ENCODE peak calls at places on chromosomes 3 and 15, in seven cellular contexts. One of them, this sample, is unnamed.
A peak's percentile ranks its signal among the peaks of the same experiment; 100 is the strongest.

GRCh38 chr3:143737065-143737464 is 111.2 kb downstream of the SLC9A9 start:
- DNase-seq in fibroblast of pulmonary artery: no peak
- DNase-seq in adrenal gland: no peak
- DNase-seq in lower lobe of right lung: no peak
- DNase-seq in stomach: no peak
- DNase-seq in GM12865: no peak
- DNase-seq in fibroblast of lung: no peak
- DNase-seq in this sample: no peak

GRCh38 chr15:60830479-60830878 is 351.5 kb upstream of the ICE2 start:
- DNase-seq in fibroblast of pulmonary artery: peak; percentile 25
- DNase-seq in adrenal gland: no peak
- DNase-seq in lower lobe of right lung: no peak
- DNase-seq in stomach: no peak
- DNase-seq in GM12865: no peak
- DNase-seq in fibroblast of lung: peak; percentile 14
- DNase-seq in this sample: peak; percentile 23

GRCh38 chr3:136671921-136672320 is 80.3 kb downstream of the STAG1 start:
- DNase-seq in fibroblast of pulmonary artery: peak; percentile 20
- DNase-seq in adrenal gland: no peak
- DNase-seq in lower lobe of right lung: no peak
- DNase-seq in stomach: no peak
- DNase-seq in GM12865: no peak
- DNase-seq in fibroblast of lung: peak; percentile 74
- DNase-seq in this sample: peak; percentile 40

GRCh38 chr3:4597204-4597985 is 104.2 kb downstream of the ITPR1 start:
- DNase-seq in fibroblast of pulmonary artery: no peak
- DNase-seq in adrenal gland: no peak
- DNase-seq in lower lobe of right lung: no peak
- DNase-seq in stomach: no peak
- DNase-seq in GM12865: no peak
- DNase-seq in fibroblast of lung: no peak
- DNase-seq in this sample: no peak

GRCh38 chr3:13495921-13496723 is 16.0 kb downstream of the HDAC11 start:
- DNase-seq in fibroblast of pulmonary artery: peak; percentile 89
- DNase-seq in adrenal gland: peak; percentile 82
- DNase-seq in lower lobe of right lung: peak; percentile 77
- DNase-seq in stomach: peak; percentile 86
- DNase-seq in GM12865: peak; percentile 75
- DNase-seq in fibroblast of lung: peak; percentile 66
- DNase-seq in this sample: peak; percentile 21

GRCh38 chr3:133058243-133058642 is 20.1 kb downstream of the TMEM108 start:
- DNase-seq in fibroblast of pulmonary artery: no peak
- DNase-seq in adrenal gland: no peak
- DNase-seq in lower lobe of right lung: no peak
- DNase-seq in stomach: no peak
- DNase-seq in GM12865: no peak
- DNase-seq in fibroblast of lung: no peak
- DNase-seq in this sample: no peak

GRCh38 chr15:78739996-78740903 is 71.0 kb downstream of the ADAMTS7 start:
- DNase-seq in fibroblast of pulmonary artery: peak; percentile 57
- DNase-seq in adrenal gland: peak; percentile 85
- DNase-seq in lower lobe of right lung: peak; percentile 72
- DNase-seq in stomach: peak; percentile 78
- DNase-seq in GM12865: peak; percentile 82
- DNase-seq in fibroblast of lung: no peak
- DNase-seq in this sample: no peak

GRCh38 chr15:40307421-40308165 is at the start of gene PLCB2:
- DNase-seq in fibroblast of pulmonary artery: no peak
- DNase-seq in adrenal gland: no peak
- DNase-seq in lower lobe of right lung: peak; percentile 76
- DNase-seq in stomach: no peak
- DNase-seq in GM12865: peak; percentile 76
- DNase-seq in fibroblast of lung: no peak
- DNase-seq in this sample: no peak

GRCh38 chr15:39770748-39771689 is 11.6 kb downstream of the FSIP1 start:
- DNase-seq in fibroblast of pulmonary artery: peak; percentile 61
- DNase-seq in adrenal gland: no peak
- DNase-seq in lower lobe of right lung: no peak
- DNase-seq in stomach: no peak
- DNase-seq in GM12865: no peak
- DNase-seq in fibroblast of lung: peak; percentile 87
- DNase-seq in this sample: peak; percentile 79

GRCh38 chr15:82789491-82789890 is 16.4 kb downstream of the FSD2 start:
- DNase-seq in fibroblast of pulmonary artery: no peak
- DNase-seq in adrenal gland: no peak
- DNase-seq in lower lobe of right lung: no peak
- DNase-seq in stomach: no peak
- DNase-seq in GM12865: no peak
- DNase-seq in fibroblast of lung: peak; percentile 20
- DNase-seq in this sample: no peak

GRCh38 chr3:126390201-126390600 is 4.5 kb upstream of the CFAP100 start:
- DNase-seq in fibroblast of pulmonary artery: no peak
- DNase-seq in adrenal gland: peak; percentile 20
- DNase-seq in lower lobe of right lung: no peak
- DNase-seq in stomach: peak; percentile 19
- DNase-seq in GM12865: no peak
- DNase-seq in fibroblast of lung: no peak
- DNase-seq in this sample: no peak

GRCh38 chr3:126391631-126392030 is 3.1 kb upstream of the CFAP100 start:
- DNase-seq in fibroblast of pulmonary artery: no peak
- DNase-seq in adrenal gland: no peak
- DNase-seq in lower lobe of right lung: no peak
- DNase-seq in stomach: peak; percentile 9
- DNase-seq in GM12865: no peak
- DNase-seq in fibroblast of lung: no peak
- DNase-seq in this sample: no peak

GRCh38 chr3:126389792-126390142 is 4.9 kb upstream of the CFAP100 start:
- DNase-seq in fibroblast of pulmonary artery: no peak
- DNase-seq in adrenal gland: no peak
- DNase-seq in lower lobe of right lung: no peak
- DNase-seq in stomach: peak; percentile 24
- DNase-seq in GM12865: no peak
- DNase-seq in fibroblast of lung: no peak
- DNase-seq in this sample: no peak

GRCh38 chr3:126390751-126391150 is 4.0 kb upstream of the CFAP100 start:
- DNase-seq in fibroblast of pulmonary artery: no peak
- DNase-seq in adrenal gland: peak; percentile 9
- DNase-seq in lower lobe of right lung: no peak
- DNase-seq in stomach: peak; percentile 24
- DNase-seq in GM12865: no peak
- DNase-seq in fibroblast of lung: no peak
- DNase-seq in this sample: no peak

GRCh38 chr3:126389112-126389791 is 5.5 kb upstream of the CFAP100 start:
- DNase-seq in fibroblast of pulmonary artery: peak; percentile 88
- DNase-seq in adrenal gland: peak; percentile 96
- DNase-seq in lower lobe of right lung: peak; percentile 97
- DNase-seq in stomach: peak; percentile 95
- DNase-seq in GM12865: peak; percentile 70
- DNase-seq in fibroblast of lung: peak; percentile 75
- DNase-seq in this sample: no peak
- H3K4me3 ChIP-seq in fibroblast of pulmonary artery: peak overlapping the region; percentile 49
- H3K4me3 ChIP-seq in adrenal gland: no peak overlapping the region
- H3K4me3 ChIP-seq in lower lobe of right lung: peak overlapping the region; percentile 56
- H3K4me3 ChIP-seq in stomach: peak overlapping the region; percentile 34
- H3K4me3 ChIP-seq in GM12865: no peak overlapping the region
- H3K4me3 ChIP-seq in fibroblast of lung: peak overlapping the region; percentile 63
- H3K4me3 ChIP-seq in this sample: peak overlapping the region; percentile 56

GRCh38 chr15:75202251-75203016 is 752 bp downstream of the C15orf39 start:
- DNase-seq in fibroblast of pulmonary artery: peak; percentile 76
- DNase-seq in adrenal gland: peak; percentile 84
- DNase-seq in lower lobe of right lung: peak; percentile 91
- DNase-seq in stomach: peak; percentile 85
- DNase-seq in GM12865: peak; percentile 94
- DNase-seq in fibroblast of lung: peak; percentile 61
- DNase-seq in this sample: peak; percentile 10
- TF ChIP-seq CTCF in fibroblast of pulmonary artery: no peak
- TF ChIP-seq CTCF in adrenal gland: no peak
- TF ChIP-seq CTCF in lower lobe of right lung: no peak
- TF ChIP-seq CTCF in stomach: no peak
- TF ChIP-seq CTCF in GM12865: peak; percentile 15
- TF ChIP-seq CTCF in fibroblast of lung: peak; percentile 2
- TF ChIP-seq CTCF in this sample: no peak

DNA sequence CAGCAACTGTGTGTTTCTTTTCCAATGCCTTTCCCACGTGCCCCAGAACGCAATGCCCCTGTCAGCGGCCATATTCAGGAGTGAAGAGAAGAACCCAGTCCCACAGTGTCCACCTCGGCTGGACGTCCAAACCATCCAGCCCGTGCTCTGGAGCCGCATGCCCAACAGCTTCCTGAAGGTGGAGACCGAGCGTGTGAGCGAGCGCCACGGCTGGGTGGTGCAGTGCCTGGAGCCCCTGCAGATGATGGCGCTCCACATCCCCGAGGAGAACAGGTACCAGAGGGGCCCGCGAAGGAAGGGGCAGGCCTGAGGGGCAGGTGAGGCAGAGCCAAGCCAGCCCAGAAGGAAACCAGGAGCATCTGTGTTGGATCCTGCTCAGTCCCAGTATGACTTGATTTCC is 308.1 kb upstream of the CHRM5 start:
- DNase-seq in fibroblast of pulmonary artery: no peak
- DNase-seq in adrenal gland: no peak
- DNase-seq in lower lobe of right lung: no peak
- DNase-seq in stomach: no peak
- DNase-seq in GM12865: no peak
- DNase-seq in fibroblast of lung: no peak
- DNase-seq in this sample: no peak
- H3K4me3 ChIP-seq in fibroblast of pulmonary artery: no peak overlapping the region
- H3K4me3 ChIP-seq in adrenal gland: no peak overlapping the region
- H3K4me3 ChIP-seq in lower lobe of right lung: no peak overlapping the region
- H3K4me3 ChIP-seq in stomach: no peak overlapping the region
- H3K4me3 ChIP-seq in GM12865: no peak overlapping the region
- H3K4me3 ChIP-seq in fibroblast of lung: no peak overlapping the region
- H3K4me3 ChIP-seq in this sample: no peak overlapping the region

DNA sequence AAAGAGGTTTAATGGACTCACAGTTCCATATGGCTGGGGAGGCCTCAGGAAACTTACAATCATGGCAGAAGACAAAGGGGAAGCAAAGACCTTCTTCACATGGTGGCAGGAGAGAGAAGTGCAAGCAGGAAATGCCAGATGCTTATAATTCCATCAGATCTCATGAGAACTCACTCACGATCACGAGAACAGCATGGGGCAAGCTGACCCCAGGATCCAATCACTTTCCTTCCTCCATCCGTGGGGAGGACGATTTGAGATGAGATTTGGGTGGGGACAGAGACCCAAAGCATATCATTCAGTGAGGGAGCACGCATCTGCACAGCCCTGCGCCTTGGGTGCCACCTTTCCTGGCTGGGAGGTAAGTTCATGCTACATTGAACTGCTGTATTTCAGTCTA is 234.1 kb upstream of the ATP10A start:
- DNase-seq in fibroblast of pulmonary artery: no peak
- DNase-seq in adrenal gland: no peak
- DNase-seq in lower lobe of right lung: no peak
- DNase-seq in stomach: no peak
- DNase-seq in GM12865: no peak
- DNase-seq in fibroblast of lung: no peak
- DNase-seq in this sample: no peak
- TF ChIP-seq CTCF in fibroblast of pulmonary artery: no peak
- TF ChIP-seq CTCF in adrenal gland: no peak
- TF ChIP-seq CTCF in lower lobe of right lung: no peak
- TF ChIP-seq CTCF in stomach: no peak
- TF ChIP-seq CTCF in GM12865: no peak
- TF ChIP-seq CTCF in fibroblast of lung: no peak
- TF ChIP-seq CTCF in this sample: no peak

GRCh38 chr3:25429441-25429907 is 1.4 kb downstream of the RARB start:
- DNase-seq in fibroblast of pulmonary artery: no peak
- DNase-seq in adrenal gland: no peak
- DNase-seq in lower lobe of right lung: no peak
- DNase-seq in stomach: peak; percentile 31
- DNase-seq in GM12865: no peak
- DNase-seq in fibroblast of lung: no peak
- DNase-seq in this sample: no peak
- H3K4me3 ChIP-seq in fibroblast of pulmonary artery: peak overlapping the region; percentile 70
- H3K4me3 ChIP-seq in adrenal gland: no peak overlapping the region
- H3K4me3 ChIP-seq in lower lobe of right lung: peak overlapping the region; percentile 60
- H3K4me3 ChIP-seq in stomach: peak overlapping the region; percentile 56
- H3K4me3 ChIP-seq in GM12865: no peak overlapping the region
- H3K4me3 ChIP-seq in fibroblast of lung: peak overlapping the region; percentile 84
- H3K4me3 ChIP-seq in this sample: peak overlapping the region; percentile 73